ENCODE peak calls at places on chromosomes 16 and 17, in ten cellular contexts. B, F, G, X, W, T, K, V, D and M are unnamed samples.
A peak's percentile ranks its signal among the peaks of the same experiment; 100 is the strongest.

GRCh38 chr17:79971651-79972050 is 64.0 kb downstream of the TBC1D16 start:
- DNase-seq in T (no peak), G (no peak), K (peak; percentile 34), F (no peak), W (no peak), V (no peak), D (no peak), X (no peak), B (no peak), M (no peak)

GRCh38 chr17:54452666-54453348 is 447.8 kb upstream of the TOM1L1 start:
- DNase-seq in T (no peak), X (no peak), B (no peak), G (no peak), V (no peak), W (no peak), K (no peak), D (no peak), F (no peak), M (no peak)

GRCh38 chr16:75305364-75306101 is 54.1 kb upstream of the BCAR1 start:
- DNase-seq in F (peak; percentile 100), V (peak; percentile 60), G (peak; percentile 54), B (peak; percentile 90), W (peak; percentile 100), T (peak; percentile 90), K (peak; percentile 91), D (peak; percentile 71), X (peak; percentile 97), M (peak; percentile 100)

GRCh38 chr17:81576621-81577277 is 24.6 kb upstream of the FAAP100 start:
- DNase-seq in V (no peak), X (no peak), F (peak; percentile 75), G (no peak), B (no peak), K (peak; percentile 67), W (no peak), T (no peak), D (no peak), M (peak; percentile 87)

GRCh38 chr16:23694707-23695373 is 16.2 kb downstream of the PLK1 start:
- DNase-seq in K (peak; percentile 78), G (no peak), W (no peak), V (peak; percentile 53), D (no peak), B (no peak), T (peak; percentile 27), X (no peak), F (peak; percentile 26), M (peak; percentile 33)

GRCh38 chr16:20803192-20803560 is 3.1 kb downstream of the ERI2 start:
- DNase-seq in T (no peak), F (peak; percentile 8), W (no peak), V (no peak), B (no peak), D (no peak), X (no peak), K (no peak), G (no peak), M (peak; percentile 51)

GRCh38 chr17:56995776-56996175 is 17.8 kb downstream of the SCPEP1 start:
- DNase-seq in B (no peak), F (no peak), G (no peak), D (no peak), V (no peak), W (no peak), T (no peak), X (no peak), K (no peak), M (no peak)

GRCh38 chr17:68379692-68380677 is 77.3 kb downstream of the WIPI1 start:
- DNase-seq in V (no peak), D (no peak), K (no peak), F (no peak), W (no peak), B (no peak), T (no peak), G (no peak), X (no peak), M (no peak)

GRCh38 chr17:34579017-34579946 is at the start of gene TMEM132E:
- DNase-seq in V (peak; percentile 52), B (peak; percentile 46), T (no peak), F (peak; percentile 4), W (no peak), X (no peak), D (peak; percentile 36), G (peak; percentile 20), K (peak; percentile 82), M (no peak)

GRCh38 chr17:29376667-29377268 is 13.4 kb upstream of the TAOK1 start:
- DNase-seq in K (no peak), D (no peak), X (no peak), T (peak; percentile 19), V (peak; percentile 24), F (peak; percentile 70), G (no peak), W (no peak), B (no peak), M (peak; percentile 91)

GRCh38 chr17:79391808-79392233 is 219.0 kb downstream of the RBFOX3 start:
- DNase-seq in W (peak; percentile 66), V (peak; percentile 78), T (peak; percentile 72), G (peak; percentile 76), B (peak; percentile 66), K (peak; percentile 89), D (peak; percentile 69), X (peak; percentile 84), F (peak; percentile 55), M (peak; percentile 58)

GRCh38 chr17:4678448-4679026 is 25.4 kb downstream of the PELP1 start:
- DNase-seq in G (no peak), K (no peak), W (peak; percentile 61), B (no peak), T (peak; percentile 35), D (no peak), V (no peak), F (peak; percentile 82), X (no peak), M (peak; percentile 96)

GRCh38 chr17:78144736-78145641 is 1.2 kb upstream of the C17orf99 start:
- DNase-seq in G (no peak), D (peak; percentile 81), W (no peak), B (no peak), X (no peak), V (peak; percentile 66), K (peak; percentile 93), F (no peak), T (no peak), M (peak; percentile 31)

DNA sequence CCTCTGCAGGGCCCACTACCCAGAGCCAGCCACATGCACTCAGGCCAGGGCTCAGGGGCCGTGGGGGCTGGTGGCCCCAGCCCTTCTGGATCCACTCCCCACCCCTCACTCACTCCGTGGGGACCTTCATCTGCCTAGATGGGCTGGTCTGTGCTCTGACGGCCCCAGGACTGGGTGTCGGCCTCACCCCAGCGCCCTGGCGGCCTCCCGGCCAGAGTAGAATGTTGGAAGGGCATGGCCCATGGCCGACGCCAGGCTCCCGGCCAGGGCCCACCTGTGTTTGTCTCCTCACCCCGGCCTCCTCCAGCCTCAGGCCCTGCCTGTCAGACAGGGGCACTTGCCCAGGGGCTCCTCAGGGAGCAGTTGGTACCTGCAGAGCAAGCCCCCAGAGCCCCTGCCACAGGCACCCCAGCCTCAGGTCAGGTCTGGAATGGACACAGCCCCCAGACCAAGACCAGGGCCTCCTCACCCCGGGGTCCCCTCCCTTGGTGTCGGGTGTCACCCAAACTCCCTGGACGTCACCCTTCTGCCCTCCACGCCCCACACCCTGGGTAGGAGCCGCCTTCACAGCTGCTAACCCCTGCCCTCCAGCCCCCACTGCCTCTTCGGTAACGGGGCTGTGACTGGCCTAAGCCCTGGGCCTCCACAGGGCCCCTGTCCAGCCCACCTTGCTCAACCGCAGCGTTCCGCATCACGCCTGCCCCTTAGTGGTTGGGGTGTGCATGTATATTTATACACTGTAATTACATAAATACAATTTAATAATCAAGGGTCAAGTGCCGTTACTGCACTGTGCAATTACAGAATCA is 3.0 kb upstream of the CDH15 start:
- DNase-seq in V (no peak), W (no peak), F (no peak), D (no peak), B (no peak), G (no peak), K (peak; percentile 76), T (no peak), X (no peak), M (no peak)
- TF ChIP-seq CTCF in V (peak; percentile 40), W (no peak), F (no peak), D (no peak), B (no peak), G (no peak), K (no peak), T (no peak), X (no peak), M (peak; percentile 19)

DNA sequence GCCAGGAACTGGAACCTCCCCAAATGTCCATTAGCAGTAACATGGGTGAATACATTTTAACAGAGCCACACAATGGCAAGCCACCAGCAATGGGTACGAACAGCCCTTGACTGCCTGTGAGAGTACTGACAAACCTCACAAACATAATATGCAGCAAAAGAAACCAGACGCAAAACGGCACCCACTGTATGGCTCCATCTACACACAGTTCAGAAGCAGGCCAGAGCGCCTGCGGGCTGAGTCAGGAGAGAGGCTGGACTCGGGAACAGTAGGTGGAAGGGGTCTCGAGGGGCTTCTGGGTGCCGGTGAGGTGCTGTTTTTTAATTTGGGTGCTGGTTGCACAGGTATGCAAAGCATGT is 77.4 kb upstream of the TOB1 start:
- DNase-seq in V (peak; percentile 68), F (no peak), X (no peak), B (no peak), K (peak; percentile 39), D (no peak), T (no peak), W (no peak), G (no peak), M (no peak)
- H3K4me3 ChIP-seq in V (peak overlapping the region; percentile 64), F (no peak overlapping the region), X (peak overlapping the region; percentile 66), B (peak overlapping the region; percentile 18), K (no peak overlapping the region), D (no peak overlapping the region), T (peak overlapping the region; percentile 44), W (no peak overlapping the region), G (peak overlapping the region; percentile 59), M (no peak overlapping the region)

GRCh38 chr16:80803341-80804060 is 897 bp downstream of the CDYL2 start:
- DNase-seq in D (peak; percentile 31), T (no peak), V (no peak), B (peak; percentile 32), F (peak; percentile 13), W (no peak), G (no peak), X (no peak), K (peak; percentile 81), M (no peak)
- TF ChIP-seq CTCF in D (no peak), T (peak; percentile 25), V (no peak), B (peak; percentile 31), F (peak; percentile 54), W (no peak), G (no peak), X (peak; percentile 25), K (peak; percentile 31), M (peak; percentile 36)

DNA sequence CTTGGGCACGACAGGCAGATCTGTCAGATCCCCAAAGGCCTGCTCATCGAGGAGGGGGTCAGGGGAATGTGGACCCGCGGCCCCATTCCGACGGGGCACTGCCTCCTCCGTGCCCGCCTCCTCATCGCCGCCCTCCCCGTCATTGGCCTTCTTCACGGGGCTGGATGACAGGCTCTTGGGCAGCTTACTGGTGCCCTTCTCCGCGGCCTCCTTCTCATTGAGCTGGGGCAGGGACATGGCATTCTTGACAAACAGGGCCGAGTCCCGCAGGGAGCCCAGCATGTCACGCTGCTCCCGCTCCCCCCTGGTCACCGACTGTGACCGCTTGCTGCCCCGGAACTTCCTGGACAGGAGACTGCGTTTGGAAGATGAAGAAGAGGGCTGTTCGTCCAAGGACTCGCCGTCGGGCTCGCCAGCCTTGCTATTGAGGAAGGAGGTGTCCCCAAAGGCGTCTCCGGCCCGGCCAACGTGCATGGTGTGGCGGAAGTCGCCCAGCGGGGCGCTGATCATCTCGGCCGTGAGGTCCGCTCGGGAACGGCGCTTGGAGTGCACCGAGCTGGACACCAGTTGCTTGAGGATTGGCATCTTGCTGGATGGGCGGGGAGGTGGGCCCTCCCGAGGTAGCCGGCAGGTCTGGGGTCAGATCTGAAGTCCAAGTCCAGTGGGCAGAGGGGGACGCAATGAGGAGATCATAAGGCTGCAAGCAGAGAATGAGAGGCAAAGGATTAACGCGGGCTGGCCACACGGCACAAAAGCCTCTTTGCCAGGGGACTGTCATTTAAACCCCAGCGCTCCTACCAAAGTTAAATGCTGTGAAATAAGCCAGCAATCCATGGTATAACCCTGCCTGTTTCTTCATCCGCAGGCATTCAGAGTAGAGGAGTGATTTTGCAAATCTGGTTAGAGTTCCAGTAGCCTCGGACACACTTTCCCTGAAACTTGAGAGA is 24.5 kb upstream of the CPSF4L start:
- DNase-seq in D (no peak), G (no peak), T (no peak), K (no peak), V (no peak), B (no peak), W (no peak), X (no peak), F (no peak), M (no peak)
- H3K4me3 ChIP-seq in D (no peak overlapping the region), G (no peak overlapping the region), T (no peak overlapping the region), K (no peak overlapping the region), V (no peak overlapping the region), B (no peak overlapping the region), W (no peak overlapping the region), X (no peak overlapping the region), F (no peak overlapping the region), M (no peak overlapping the region)